ENCODE peak calls at places on chromosomes 4 and X, in nine cellular contexts. V, L, N, Q, T, P, S, G and H are unnamed samples.

GRCh38 chrX:35076061-35076460 is 133.5 kb downstream of the FAM47B start:
- DNase-seq in V (no peak), L (no peak), N (no peak), Q (no peak), T (no peak), P (no peak), S (no peak), G (no peak), H (no peak)

GRCh38 chr4:151004222-151004621 is 10.9 kb downstream of the LRBA start:
- DNase-seq in V (no peak), L (no peak), N (no peak), Q (peak; percentile 30), T (no peak), P (no peak), S (no peak), G (no peak), H (no peak)

GRCh38 chr4:24473309-24473721 is 111.0 kb downstream of the DHX15 start:
- DNase-seq in V (no peak), L (no peak), N (no peak), Q (no peak), T (peak; percentile 43), P (peak; percentile 12), S (no peak), G (peak; percentile 50), H (peak; percentile 25)

GRCh38 chr4:143287571-143287923 is 49.1 kb upstream of the GAB1 start:
- DNase-seq in V (no peak), L (no peak), N (no peak), Q (no peak), T (no peak), P (no peak), S (no peak), G (no peak), H (no peak)

GRCh38 chrX:40105016-40105790 is 7.4 kb upstream of the BCOR start:
- DNase-seq in V (no peak), L (no peak), N (no peak), Q (no peak), T (peak; percentile 30), P (peak; percentile 56), S (no peak), G (peak; percentile 83), H (peak; percentile 42)

GRCh38 chrX:135707880-135708279 is 5.6 kb upstream of the CT45A1 start:
- DNase-seq in V (no peak), L (no peak), N (no peak), Q (no peak), T (no peak), P (peak; percentile 9), S (no peak), G (peak; percentile 35), H (peak; percentile 8)

GRCh38 chrX:56462389-56462788 is 101.0 kb upstream of the UBQLN2 start:
- DNase-seq in V (no peak), L (no peak), N (no peak), Q (no peak), T (no peak), P (no peak), S (no peak), G (no peak), H (no peak)

GRCh38 chrX:148380614-148381561 is 119.5 kb upstream of the AFF2 start:
- DNase-seq in V (no peak), L (no peak), N (no peak), Q (no peak), T (no peak), P (no peak), S (no peak), G (no peak), H (no peak)

GRCh38 chr4:169079942-169080827 is 70.1 kb upstream of the CBR4 start:
- DNase-seq in V (no peak), L (no peak), N (no peak), Q (no peak), T (no peak), P (peak; percentile 76), S (no peak), G (no peak), H (peak; percentile 89)

GRCh38 chr4:45944000-45944399 is 179.9 kb downstream of the GABRG1 start:
- DNase-seq in V (no peak), L (no peak), N (no peak), Q (no peak), T (no peak), P (no peak), S (no peak), G (no peak), H (no peak)

GRCh38 chr4:181030961-181031360 is 1212.2 kb upstream of the TENM3 start:
- DNase-seq in V (no peak), L (no peak), N (no peak), Q (no peak), T (no peak), P (no peak), S (no peak), G (no peak), H (no peak)

GRCh38 chrX:1807301-1807731 is 192.5 kb downstream of the ASMT start:
- DNase-seq in V (no peak), L (no peak), N (no peak), Q (no peak), T (no peak), P (no peak), S (no peak), G (peak; percentile 43), H (peak; percentile 53)

GRCh38 chr4:107665001-107665400 is 55.0 kb downstream of the PAPSS1 start:
- DNase-seq in V (no peak), L (no peak), N (no peak), Q (no peak), T (no peak), P (no peak), S (no peak), G (no peak), H (no peak)

GRCh38 chr4:7050481-7051143 is 7.4 kb downstream of the TADA2B start:
- DNase-seq in V (no peak), L (peak; percentile 79), N (no peak), Q (no peak), T (no peak), P (no peak), S (no peak), G (no peak), H (no peak)

GRCh38 chr4:185840201-185840600 is 28.2 kb upstream of the SORBS2 start:
- DNase-seq in V (no peak), L (no peak), N (no peak), Q (no peak), T (no peak), P (no peak), S (no peak), G (no peak), H (no peak)

GRCh38 chr4:39976945-39977488 is 694 bp downstream of the PDS5A start:
- DNase-seq in V (peak; percentile 35), L (peak; percentile 62), N (peak; percentile 37), Q (no peak), T (peak; percentile 48), P (peak; percentile 13), S (no peak), G (no peak), H (peak; percentile 14)

GRCh38 chrX:109952050-109952449 is 50.9 kb upstream of the TMEM164 start:
- DNase-seq in V (no peak), L (no peak), N (no peak), Q (no peak), T (no peak), P (peak; percentile 12), S (no peak), G (no peak), H (no peak)

GRCh38 chr4:64230709-64231310 is 178.4 kb downstream of the TECRL start:
- DNase-seq in V (no peak), L (no peak), N (no peak), Q (no peak), T (no peak), P (no peak), S (no peak), G (peak; percentile 25), H (peak; percentile 16)

GRCh38 chr4:143381171-143382118 is 44.8 kb downstream of the GAB1 start:
- DNase-seq in V (no peak), L (peak; percentile 59), N (no peak), Q (peak; percentile 71), T (no peak), P (peak; percentile 27), S (peak; percentile 49), G (peak; percentile 46), H (peak; percentile 30)

GRCh38 chr4:72067051-72067450 is 35.3 kb downstream of the NPFFR2 start:
- DNase-seq in V (no peak), L (no peak), N (no peak), Q (no peak), T (no peak), P (no peak), S (no peak), G (no peak), H (no peak)

GRCh38 chrX:153446950-153447580 is 1.2 kb upstream of the TREX2 start:
- DNase-seq in V (no peak), L (no peak), N (no peak), Q (no peak), T (no peak), P (no peak), S (no peak), G (no peak), H (no peak)

GRCh38 chrX:107654778-107655761 is 26.8 kb downstream of the PRPS1 start:
- DNase-seq in V (peak; percentile 56), L (no peak), N (peak; percentile 48), Q (no peak), T (no peak), P (peak; percentile 73), S (peak; percentile 60), G (peak; percentile 34), H (peak; percentile 37)

GRCh38 chrX:132834109-132834508 is 124.3 kb downstream of the HS6ST2 start:
- DNase-seq in V (no peak), L (no peak), N (no peak), Q (no peak), T (no peak), P (no peak), S (no peak), G (no peak), H (no peak)

GRCh38 chr4:169015237-169015636 is 5.2 kb upstream of the CBR4 start:
- DNase-seq in V (no peak), L (no peak), N (no peak), Q (no peak), T (no peak), P (no peak), S (no peak), G (no peak), H (peak; percentile 78)

GRCh38 chr4:111652206-111652605 is 493.0 kb upstream of the FAM241A start:
- DNase-seq in V (no peak), L (no peak), N (no peak), Q (no peak), T (no peak), P (no peak), S (no peak), G (no peak), H (no peak)

GRCh38 chrX:12956704-12957541 is 18.0 kb upstream of the TMSB4X start:
- DNase-seq in V (no peak), L (no peak), N (no peak), Q (no peak), T (no peak), P (peak; percentile 45), S (no peak), G (no peak), H (no peak)

GRCh38 chr4:152815078-152815477 is 35.3 kb downstream of the ARFIP1 start:
- DNase-seq in V (no peak), L (no peak), N (no peak), Q (no peak), T (no peak), P (no peak), S (no peak), G (no peak), H (no peak)

GRCh38 chr4:128600410-128600809 is 209.1 kb upstream of the JADE1 start:
- DNase-seq in V (no peak), L (no peak), N (no peak), Q (no peak), T (no peak), P (no peak), S (no peak), G (no peak), H (no peak)

GRCh38 chr4:94267037-94267436 is 59.4 kb downstream of the SMARCAD1 start:
- DNase-seq in V (no peak), L (no peak), N (no peak), Q (no peak), T (no peak), P (no peak), S (no peak), G (no peak), H (no peak)

GRCh38 chrX:74242050-74242449 is 61.9 kb upstream of the ZCCHC13 start:
- DNase-seq in V (no peak), L (no peak), N (no peak), Q (peak; percentile 54), T (no peak), P (no peak), S (peak; percentile 50), G (no peak), H (no peak)

GRCh38 chr4:2417196-2417764 is 1.2 kb downstream of the ZFYVE28 start:
- DNase-seq in V (no peak), L (no peak), N (no peak), Q (no peak), T (no peak), P (no peak), S (no peak), G (peak; percentile 38), H (no peak)